ENCODE peak calls at places on chromosomes 11 and 22, in five cellular contexts. K is astrocyte of the cerebellum; P is pulmonary artery endothelial cell; Q is stimulated activated naive CD8-positive, alpha-beta T cell treated with anti-CD3 and anti-CD28 coated beads, Interleukin-15, amount 100 ng/mL, for 72 hours; O is activated CD4-positive, alpha-beta T cell treated with anti-CD3 and anti-CD28 coated beads, Interleukin-2, amount 50 U/mL, for 1 hour. L is an unnamed sample.

GRCh38 chr22:39384750-39385480 is 14.7 kb upstream of the TAB1 start:
- DNase-seq in O (no peak), K (no peak), P (no peak), Q (no peak), L (peak; percentile 65)

GRCh38 chr22:19703869-19704268 is 10.4 kb upstream of the SEPTIN5 start:
- DNase-seq in P (no peak), O (no peak), Q (no peak), K (no peak), L (no peak)

GRCh38 chr11:17741487-17741886 is 6.9 kb downstream of the KCNC1 start:
- DNase-seq in K (no peak), O (no peak), Q (no peak), P (no peak), L (no peak)

GRCh38 chr22:27100789-27101188 is 443.4 kb downstream of the MIAT start:
- DNase-seq in K (peak; percentile 60), O (no peak), P (no peak), Q (no peak), L (peak; percentile 98)

GRCh38 chr11:35289821-35290220 is 129.5 kb downstream of the SLC1A2 start:
- DNase-seq in O (no peak), Q (no peak), K (no peak), P (peak; percentile 22), L (no peak)

GRCh38 chr11:72141066-72141465 is 5.5 kb downstream of the FOLR3 start:
- DNase-seq in K (peak; percentile 86), P (no peak), Q (peak; percentile 47), O (no peak), L (no peak)

GRCh38 chr22:26671317-26672059 is 14.1 kb downstream of the MIAT start:
- DNase-seq in P (no peak), K (no peak), Q (peak; percentile 82), O (peak; percentile 69), L (no peak)

GRCh38 chr11:68941324-68942089 is 37.8 kb downstream of the IGHMBP2 start:
- DNase-seq in P (no peak), Q (no peak), K (no peak), O (no peak), L (no peak)

GRCh38 chr11:41053894-41054293 is 405.6 kb downstream of the LRRC4C start:
- DNase-seq in Q (no peak), P (no peak), K (no peak), O (no peak), L (no peak)

GRCh38 chr22:48574776-48575566 is 1252.7 kb downstream of the BRD1 start:
- DNase-seq in P (no peak), O (no peak), Q (peak; percentile 54), K (no peak), L (peak; percentile 91)

GRCh38 chr11:92314499-92314898 is 89.9 kb downstream of the FAT3 start:
- DNase-seq in K (peak; percentile 36), P (no peak), O (no peak), Q (no peak), L (no peak)

GRCh38 chr11:130198964-130199363 is 39.4 kb downstream of the ST14 start:
- DNase-seq in O (no peak), P (no peak), Q (no peak), K (no peak), L (no peak)